ENCODE peak calls at places on chromosomes 4 and X, in seven cellular contexts. W is AG10803; Z is fibroblast of mammary gland; T is lower lobe of right lung; Q is GM12865; S is effector memory CD4-positive, alpha-beta T cell; G is adipocyte. R is an unnamed sample.

GRCh38 chr4:128220286-128221235 is 67.1 kb downstream of the PGRMC2 start:
- DNase-seq in W (peak), Z (peak), T (no peak), Q (peak), S (no peak), G (peak), R (peak)

GRCh38 chr4:139501531-139502311 is 47.8 kb downstream of the RAB33B start:
- DNase-seq in W (peak), Z (no peak), T (no peak), Q (no peak), S (no peak), G (peak), R (no peak)

GRCh38 chr4:84499065-84499982 is at the start of gene NKX6-1:
- DNase-seq in W (peak), Z (peak), T (peak), Q (no peak), S (no peak), G (peak), R (no peak)

GRCh38 chr4:54781771-54782170 is 124.0 kb downstream of the KIT start:
- DNase-seq in W (peak), Z (no peak), T (no peak), Q (no peak), S (no peak), G (no peak), R (no peak)

GRCh38 chr4:39469429-39470077 is 10.7 kb downstream of the LIAS start:
- DNase-seq in W (peak), Z (peak), T (no peak), Q (peak), S (no peak), G (peak), R (peak)

GRCh38 chr4:121072080-121072835 is at the start of gene NDNF:
- DNase-seq in W (peak), Z (peak), T (peak), Q (peak), S (peak), G (peak), R (no peak)

GRCh38 chrX:65488496-65488895 is 46.1 kb downstream of the LAS1L start:
- DNase-seq in W (peak), Z (no peak), T (no peak), Q (no peak), S (no peak), G (peak), R (no peak)

GRCh38 chr4:120963449-120963848 is 40.9 kb upstream of the PRDM5 start:
- DNase-seq in W (no peak), Z (no peak), T (no peak), Q (no peak), S (no peak), G (peak), R (no peak)

GRCh38 chrX:115972717-115973116 is 197.8 kb upstream of the AGTR2 start:
- DNase-seq in W (no peak), Z (peak), T (no peak), Q (no peak), S (no peak), G (no peak), R (no peak)

GRCh38 chrX:40054793-40055192 is 43.0 kb downstream of the BCOR start:
- DNase-seq in W (no peak), Z (no peak), T (no peak), Q (no peak), S (no peak), G (no peak), R (no peak)

GRCh38 chr4:123564758-123565346 is 168.3 kb downstream of the SPRY1 start:
- DNase-seq in W (peak), Z (peak), T (no peak), Q (peak), S (no peak), G (peak), R (peak)

GRCh38 chr4:77922158-77923094 is 59.8 kb downstream of the MRPL1 start:
- DNase-seq in W (peak), Z (peak), T (no peak), Q (no peak), S (no peak), G (peak), R (no peak)

GRCh38 chrX:49934148-49934547 is 11.8 kb downstream of the CLCN5 start:
- DNase-seq in W (no peak), Z (peak), T (no peak), Q (no peak), S (no peak), G (no peak), R (no peak)

GRCh38 chr4:25779021-25779420 is 83.8 kb downstream of the SEL1L3 start:
- DNase-seq in W (no peak), Z (peak), T (no peak), Q (no peak), S (no peak), G (no peak), R (no peak)

GRCh38 chr4:55510685-55511084 is 36.0 kb downstream of the CLOCK start:
- DNase-seq in W (no peak), Z (no peak), T (no peak), Q (peak), S (no peak), G (no peak), R (no peak)

GRCh38 chrX:125439194-125439849 is 119.7 kb downstream of the TEX13C start:
- DNase-seq in W (no peak), Z (no peak), T (no peak), Q (no peak), S (no peak), G (no peak), R (no peak)

GRCh38 chr4:20249333-20249732 is 2.4 kb upstream of the SLIT2 start:
- DNase-seq in W (peak), Z (peak), T (no peak), Q (no peak), S (no peak), G (peak), R (no peak)

GRCh38 chr4:14404730-14405129 is 597.6 kb upstream of the CPEB2 start:
- DNase-seq in W (no peak), Z (peak), T (no peak), Q (no peak), S (no peak), G (no peak), R (no peak)

GRCh38 chrX:111376897-111377601 is 34.9 kb downstream of the DCX start:
- DNase-seq in W (no peak), Z (no peak), T (no peak), Q (no peak), S (no peak), G (no peak), R (no peak)

GRCh38 chr4:86927843-86928395 is 6.9 kb upstream of the AFF1 start:
- DNase-seq in W (peak), Z (peak), T (no peak), Q (no peak), S (no peak), G (peak), R (no peak)

GRCh38 chr4:151745727-151746231 is 15.0 kb downstream of the GATB start:
- DNase-seq in W (peak), Z (peak), T (no peak), Q (no peak), S (no peak), G (peak), R (no peak)

GRCh38 chr4:148007303-148007702 is 275.4 kb downstream of the ARHGAP10 start:
- DNase-seq in W (peak), Z (peak), T (no peak), Q (no peak), S (no peak), G (peak), R (no peak)

GRCh38 chr4:86939123-86939522 is 4.3 kb downstream of the AFF1 start:
- DNase-seq in W (no peak), Z (peak), T (no peak), Q (peak), S (no peak), G (peak), R (no peak)

GRCh38 chrX:129239371-129239770 is 283.9 kb downstream of the SMARCA1 start:
- DNase-seq in W (peak), Z (no peak), T (no peak), Q (no peak), S (no peak), G (peak), R (no peak)

GRCh38 chr4:177489847-177490246 is 47.6 kb upstream of the AGA start:
- DNase-seq in W (peak), Z (peak), T (no peak), Q (no peak), S (no peak), G (peak), R (no peak)

GRCh38 chr4:3530663-3531254 is 1.5 kb downstream of the LRPAP1 start:
- DNase-seq in W (no peak), Z (no peak), T (no peak), Q (no peak), S (no peak), G (no peak), R (no peak)

GRCh38 chrX:148567229-148567628 is 66.8 kb downstream of the AFF2 start:
- DNase-seq in W (peak), Z (no peak), T (no peak), Q (no peak), S (no peak), G (no peak), R (no peak)

GRCh38 chr4:9804918-9805317 is 23.5 kb downstream of the DRD5 start:
- DNase-seq in W (no peak), Z (no peak), T (no peak), Q (no peak), S (no peak), G (no peak), R (no peak)

GRCh38 chr4:112916868-112917267 is 132.6 kb upstream of the ANK2 start:
- DNase-seq in W (peak), Z (no peak), T (no peak), Q (no peak), S (no peak), G (peak), R (no peak)

GRCh38 chr4:6296026-6296425 is 26.4 kb downstream of the WFS1 start:
- DNase-seq in W (no peak), Z (no peak), T (no peak), Q (no peak), S (no peak), G (no peak), R (no peak)

GRCh38 chr4:6293661-6294060 is 24.0 kb downstream of the WFS1 start:
- DNase-seq in W (no peak), Z (no peak), T (no peak), Q (no peak), S (no peak), G (no peak), R (no peak)

GRCh38 chr4:6295495-6295894 is 25.8 kb downstream of the WFS1 start:
- DNase-seq in W (no peak), Z (no peak), T (no peak), Q (no peak), S (no peak), G (no peak), R (no peak)

GRCh38 chr4:6293097-6293445 is 23.4 kb downstream of the WFS1 start:
- DNase-seq in W (no peak), Z (no peak), T (no peak), Q (no peak), S (no peak), G (no peak), R (no peak)

GRCh38 chr4:6294705-6295421 is 25.2 kb downstream of the WFS1 start:
- DNase-seq in W (no peak), Z (no peak), T (no peak), Q (no peak), S (no peak), G (no peak), R (no peak)
- H3K4me3 ChIP-seq in W (no peak), Z (no peak), T (no peak), Q (no peak), S (no peak), G (no peak), R (no peak)

GRCh38 chrX:43664258-43664657 is 8.2 kb downstream of the MAOA start:
- DNase-seq in W (no peak), Z (no peak), T (no peak), Q (no peak), S (no peak), G (no peak), R (no peak)

GRCh38 chrX:43666301-43666912 is 10.3 kb downstream of the MAOA start:
- DNase-seq in W (no peak), Z (no peak), T (no peak), Q (no peak), S (no peak), G (no peak), R (no peak)

GRCh38 chrX:43664708-43665107 is 8.6 kb downstream of the MAOA start:
- DNase-seq in W (no peak), Z (no peak), T (no peak), Q (no peak), S (no peak), G (no peak), R (no peak)

GRCh38 chrX:43661521-43662240 is 5.6 kb downstream of the MAOA start:
- DNase-seq in W (peak), Z (peak), T (no peak), Q (no peak), S (no peak), G (peak), R (no peak)

DNA sequence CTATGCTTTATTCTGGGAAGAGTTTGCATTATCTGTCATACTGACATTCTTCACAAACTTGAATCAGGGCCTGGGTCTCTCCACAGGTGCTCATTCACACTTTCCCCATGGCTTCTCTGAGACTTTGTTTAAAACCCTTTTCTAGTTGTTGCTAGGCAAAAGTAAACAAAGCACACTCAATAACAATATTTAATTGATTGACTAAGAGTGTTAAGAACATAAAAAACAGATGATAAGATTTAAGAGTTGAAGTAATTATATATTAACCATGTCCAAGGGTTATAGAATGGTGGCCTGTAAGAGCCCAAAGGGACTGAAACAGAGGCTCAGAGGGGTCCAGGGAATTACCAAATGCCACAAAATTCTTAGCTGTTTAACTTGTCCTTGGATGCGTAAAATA is 7.1 kb downstream of the MAOA start:
- DNase-seq in W (no peak), Z (no peak), T (no peak), Q (no peak), S (no peak), G (no peak), R (no peak)
- H3K4me3 ChIP-seq in W (no peak), Z (no peak), T (no peak), Q (no peak), S (no peak), G (peak), R (no peak)

DNA sequence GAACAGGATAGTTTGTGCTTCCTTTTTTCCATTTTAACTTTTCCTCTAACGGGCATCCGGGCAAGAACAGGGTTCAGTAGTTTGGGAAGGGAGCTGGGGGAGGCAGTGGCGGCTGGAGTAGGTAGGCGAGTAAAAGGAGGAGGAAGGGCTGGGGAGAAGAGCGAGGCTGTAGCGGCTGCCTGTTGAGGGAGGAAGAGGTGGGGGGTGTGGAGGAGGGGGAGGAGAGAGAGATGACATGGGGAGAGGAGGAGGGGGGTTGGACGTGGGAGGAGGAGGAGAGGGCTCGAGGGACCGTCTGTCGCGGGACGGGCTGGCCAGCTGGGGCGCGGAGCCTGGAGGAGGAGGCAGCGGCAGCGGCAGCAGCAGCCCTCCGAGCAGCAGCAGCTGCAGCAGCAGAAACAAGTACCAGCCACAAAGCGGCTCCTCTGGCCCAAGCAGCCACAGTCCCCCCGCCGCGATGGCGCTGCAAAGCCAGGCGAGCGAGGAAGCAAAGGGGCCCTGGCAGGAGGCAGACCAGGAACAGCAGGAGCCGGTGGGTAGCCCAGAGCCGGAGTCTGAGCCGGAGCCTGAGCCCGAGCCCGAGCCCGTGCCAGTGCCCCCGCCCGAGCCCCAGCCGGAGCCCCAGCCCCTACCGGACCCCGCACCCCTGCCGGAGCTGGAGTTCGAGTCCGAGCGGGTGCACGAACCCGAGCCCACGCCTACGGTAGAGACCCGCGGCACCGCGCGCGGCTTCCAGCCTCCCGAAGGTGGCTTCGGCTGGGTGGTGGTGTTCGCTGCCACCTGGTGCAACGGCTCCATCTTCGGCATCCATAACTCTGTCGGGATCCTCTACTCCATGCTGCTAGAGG is at the start of gene SLC16A2:
- DNase-seq in W (peak), Z (peak), T (peak), Q (peak), S (no peak), G (peak), R (peak)
- H3K4me3 ChIP-seq in W (peak), Z (peak), T (peak), Q (no peak), S (peak), G (peak), R (peak)

GRCh38 chrX:2710496-2710895 is 19.4 kb downstream of the CD99 start:
- DNase-seq in W (no peak), Z (no peak), T (no peak), Q (no peak), S (no peak), G (no peak), R (no peak)
- H3K4me3 ChIP-seq in W (peak), Z (no peak), T (peak), Q (peak), S (peak), G (peak), R (peak)

GRCh38 chr4:74900862-74901261 is 32.1 kb upstream of the PARM1 start:
- DNase-seq in W (no peak), Z (no peak), T (no peak), Q (no peak), S (no peak), G (no peak), R (no peak)

GRCh38 chr4:74904509-74904908 is 28.4 kb upstream of the PARM1 start:
- DNase-seq in W (no peak), Z (no peak), T (no peak), Q (no peak), S (no peak), G (no peak), R (no peak)

DNA sequence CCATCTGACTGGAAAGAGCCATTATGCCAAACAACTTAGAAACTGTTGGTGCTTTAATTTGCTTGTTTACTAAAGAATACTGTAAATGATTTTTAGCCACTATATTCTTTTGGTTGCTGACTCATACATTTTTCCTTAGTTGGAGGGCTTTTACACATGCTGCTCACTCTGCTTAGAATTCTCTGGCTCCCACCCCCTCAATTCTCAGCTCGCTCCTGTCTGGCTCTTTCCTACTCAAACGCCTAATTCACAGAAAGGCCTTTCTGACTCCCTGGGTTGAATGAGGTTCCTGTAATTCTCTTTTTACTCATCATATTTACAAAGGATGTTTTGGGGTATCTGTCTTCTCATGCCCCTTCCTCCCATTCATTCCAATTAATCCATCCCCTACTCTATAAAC is 26.1 kb upstream of the PARM1 start:
- DNase-seq in W (no peak), Z (peak), T (no peak), Q (no peak), S (no peak), G (no peak), R (no peak)
- H3K4me3 ChIP-seq in W (no peak), Z (no peak), T (no peak), Q (no peak), S (no peak), G (no peak), R (no peak)

DNA sequence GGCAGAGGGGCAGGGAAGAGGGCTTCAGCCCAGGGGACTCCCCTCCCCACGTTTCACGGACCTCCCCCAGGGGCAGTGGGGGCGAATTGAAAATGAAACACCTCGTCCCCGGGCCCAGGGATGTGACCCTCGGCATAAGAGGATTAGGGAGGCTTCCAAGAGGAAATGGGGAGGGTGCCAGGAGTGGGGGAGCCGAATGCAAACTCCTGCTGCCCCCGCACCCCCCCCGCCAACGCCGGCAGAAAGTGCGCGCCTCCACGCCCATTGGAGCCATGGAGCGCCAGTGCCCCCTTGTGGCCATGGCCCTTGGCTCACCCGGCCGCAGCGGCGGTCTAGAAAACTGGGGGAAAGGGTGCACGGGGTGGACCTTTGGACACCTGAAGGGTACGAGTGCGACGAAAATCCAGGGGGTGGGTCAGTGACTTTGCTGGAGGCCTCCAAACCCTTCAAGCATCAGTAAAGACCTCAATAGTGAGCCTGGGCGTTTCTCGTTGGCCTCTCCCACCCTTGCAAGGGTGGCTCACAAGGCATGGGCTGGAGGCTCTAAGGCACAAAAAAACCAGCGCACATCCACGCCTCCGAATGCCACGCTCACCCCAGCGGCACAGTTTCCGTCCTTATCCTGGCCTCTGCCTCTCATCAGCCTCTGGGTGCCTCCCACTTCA is 120.8 kb upstream of the PJA1 start:
- DNase-seq in W (no peak), Z (peak), T (peak), Q (peak), S (peak), G (peak), R (peak)
- H3K4me3 ChIP-seq in W (peak), Z (peak), T (peak), Q (peak), S (peak), G (peak), R (no peak)

GRCh38 chr4:76011018-76011670 is 3.8 kb upstream of the CXCL9 start:
- DNase-seq in W (no peak), Z (no peak), T (no peak), Q (no peak), S (no peak), G (no peak), R (no peak)

GRCh38 chr4:76013540-76013939 is 6.2 kb upstream of the CXCL9 start:
- DNase-seq in W (no peak), Z (no peak), T (no peak), Q (no peak), S (no peak), G (no peak), R (no peak)

GRCh38 chr4:76016383-76016782 is 6.9 kb downstream of the CXCL10 start:
- DNase-seq in W (no peak), Z (no peak), T (no peak), Q (peak), S (no peak), G (no peak), R (no peak)

GRCh38 chr4:76012388-76012801 is 5.1 kb upstream of the CXCL9 start:
- DNase-seq in W (peak), Z (peak), T (no peak), Q (no peak), S (no peak), G (peak), R (no peak)

GRCh38 chr4:76011700-76012387 is 4.5 kb upstream of the CXCL9 start:
- DNase-seq in W (peak), Z (peak), T (no peak), Q (peak), S (no peak), G (peak), R (no peak)
- H3K4me3 ChIP-seq in W (peak), Z (no peak), T (no peak), Q (peak), S (no peak), G (peak), R (no peak)

GRCh38 chr4:105710678-105711077 is 2.1 kb downstream of the GSTCD start:
- DNase-seq in W (no peak), Z (peak), T (no peak), Q (no peak), S (no peak), G (no peak), R (no peak)
- H3K4me3 ChIP-seq in W (no peak), Z (no peak), T (no peak), Q (no peak), S (no peak), G (no peak), R (no peak)